ENCODE peak calls at places on chromosomes 16 and 17, in four cellular contexts. B, Y, V and J are unnamed samples.

GRCh38 chr17:45225051-45225700 is 3.5 kb downstream of the FMNL1 start:
- DNase-seq in B (no peak), V (no peak), Y (no peak), J (no peak)

GRCh38 chr16:22318690-22319358 is 21.6 kb downstream of the POLR3E start:
- DNase-seq in V (peak), B (peak), Y (no peak), J (peak)

GRCh38 chr16:57115504-57116182 is 23.3 kb downstream of the CPNE2 start:
- DNase-seq in V (no peak), Y (no peak), B (no peak), J (peak)

GRCh38 chr16:22189473-22190168 is 16.5 kb upstream of the EEF2K start:
- DNase-seq in B (peak), Y (no peak), V (no peak), J (peak)

GRCh38 chr17:7380855-7381683 is at the start of gene TNK1:
- DNase-seq in B (no peak), Y (no peak), V (peak), J (no peak)

GRCh38 chr17:5472511-5472910 is 3.7 kb upstream of the DHX33 start:
- DNase-seq in V (no peak), Y (no peak), B (no peak), J (no peak)

GRCh38 chr16:90083139-90083538 is 6.0 kb upstream of the PRDM7 start:
- DNase-seq in V (no peak), Y (no peak), B (no peak), J (no peak)

GRCh38 chr17:64628641-64629040 is 33.5 kb downstream of the SMURF2 start:
- DNase-seq in B (no peak), Y (no peak), V (no peak), J (no peak)

GRCh38 chr17:27882162-27882840 is 10.9 kb downstream of the LYRM9 start:
- DNase-seq in B (no peak), Y (no peak), V (no peak), J (no peak)

GRCh38 chr16:8720080-8720966 is 45.9 kb downstream of the ABAT start:
- DNase-seq in V (no peak), Y (no peak), B (no peak), J (no peak)

DNA sequence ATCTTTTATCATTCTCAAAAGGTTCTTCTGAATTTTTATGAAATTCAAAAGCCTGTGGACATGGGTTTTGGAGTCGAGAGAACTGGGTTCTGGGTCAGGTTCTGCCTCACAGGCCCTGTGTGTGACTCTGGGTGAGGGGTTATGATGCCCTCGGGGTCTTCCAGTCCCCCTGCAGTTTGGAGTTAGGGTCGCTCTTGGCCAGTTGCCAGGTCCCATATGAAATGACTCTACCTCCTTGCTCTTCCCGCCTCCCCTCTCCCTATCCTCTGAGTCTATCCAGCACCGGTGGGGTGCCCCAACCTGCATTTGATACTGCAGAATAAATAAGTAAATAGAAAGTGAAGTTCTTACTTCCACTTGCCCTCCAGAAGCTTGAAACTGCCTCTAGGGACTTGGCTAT is 54.1 kb downstream of the ZDHHC7 start:
- DNase-seq in B (no peak), Y (no peak), V (no peak), J (no peak)
- TF ChIP-seq FOS in B (no peak), Y (no peak), V (no peak), J (no peak)

GRCh38 chr16:84527486-84528269 is 23.2 kb upstream of the MEAK7 start:
- DNase-seq in Y (no peak), B (no peak), V (no peak), J (no peak)

GRCh38 chr16:84524346-84524920 is 20.0 kb upstream of the MEAK7 start:
- DNase-seq in Y (no peak), B (no peak), V (no peak), J (no peak)

GRCh38 chr16:84529607-84530006 is 25.1 kb upstream of the MEAK7 start:
- DNase-seq in Y (no peak), V (no peak), B (no peak), J (no peak)

GRCh38 chr16:84528317-84528716 is 23.9 kb upstream of the MEAK7 start:
- DNase-seq in Y (no peak), V (no peak), B (no peak), J (no peak)

GRCh38 chr16:84526794-84527485 is 22.5 kb upstream of the MEAK7 start:
- DNase-seq in Y (no peak), B (peak), V (no peak), J (peak)
- TF ChIP-seq FOS in Y (no peak), B (no peak), V (no peak), J (no peak)

DNA sequence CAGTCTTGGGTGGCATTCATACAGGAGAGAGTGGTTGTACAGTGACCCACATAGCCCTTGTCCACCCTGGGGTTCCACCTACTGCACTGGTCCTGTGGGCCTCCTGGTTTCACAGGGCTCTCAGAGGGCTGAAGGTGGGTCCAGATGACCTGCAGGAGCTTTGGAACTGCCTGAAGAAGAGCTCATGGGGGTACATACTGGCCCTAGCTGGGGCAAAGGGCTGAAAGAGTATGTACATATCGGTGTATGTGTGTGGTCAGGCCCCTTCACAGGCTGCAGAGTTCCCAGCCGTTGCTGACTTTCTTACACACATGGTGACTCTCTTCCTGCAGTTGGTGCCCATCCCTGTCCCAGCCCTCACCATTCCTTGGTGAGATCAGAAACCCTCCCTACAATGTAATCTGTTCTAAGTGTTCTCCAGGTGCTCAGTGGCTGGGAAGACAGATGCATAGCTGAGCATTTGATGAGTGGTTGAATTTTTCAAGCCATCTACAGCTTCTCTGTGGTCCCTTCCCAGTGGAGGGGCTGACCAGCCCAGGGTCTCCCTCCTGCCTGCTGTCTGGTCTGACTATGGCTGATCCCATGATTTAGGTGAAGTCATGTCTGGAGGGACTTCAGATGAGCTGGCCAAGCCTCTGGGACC is 2.5 kb upstream of the NFATC3 start:
- DNase-seq in Y (no peak), B (no peak), V (no peak), J (no peak)
- TF ChIP-seq FOS in Y (no peak), B (no peak), V (no peak), J (no peak)

DNA sequence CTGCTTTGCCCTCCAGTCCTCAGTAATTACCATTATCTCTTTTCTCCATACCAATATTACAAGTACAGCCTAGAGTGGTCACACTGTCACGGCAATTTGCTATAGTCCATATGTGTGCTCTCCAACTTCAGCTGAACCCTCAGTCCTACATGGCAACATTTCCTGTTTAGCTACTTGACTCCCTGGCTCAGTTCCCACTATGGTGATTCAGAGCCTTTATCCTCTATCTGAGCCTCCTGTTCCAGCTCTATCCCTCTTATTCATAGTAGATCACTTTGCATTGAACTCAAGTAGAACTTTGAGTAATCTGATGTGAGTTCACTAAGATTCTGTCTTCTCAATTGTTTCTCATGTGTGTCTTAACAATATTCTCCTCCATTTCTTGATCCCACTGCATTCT is 43.7 kb upstream of the GOSR1 start:
- DNase-seq in B (peak), Y (no peak), V (no peak), J (peak)
- TF ChIP-seq FOS in B (peak), Y (no peak), V (no peak), J (no peak)

DNA sequence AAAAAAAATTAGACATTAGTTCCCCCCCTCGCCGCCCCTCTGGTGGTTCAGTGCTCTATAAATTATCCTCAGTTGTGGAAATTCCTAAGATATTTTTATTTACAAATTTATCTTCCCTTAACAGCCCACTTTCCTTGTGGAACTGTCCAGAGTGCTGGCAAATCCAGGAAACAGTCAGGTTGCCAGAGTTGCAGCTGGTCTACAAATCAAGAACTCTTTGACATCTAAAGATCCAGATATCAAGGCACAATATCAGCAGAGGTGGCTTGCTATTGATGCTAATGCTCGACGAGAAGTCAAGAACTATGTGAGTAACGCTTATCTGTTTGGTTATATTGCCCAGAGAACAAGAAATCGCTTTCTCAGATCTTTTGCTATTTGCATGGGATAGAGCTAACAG is 2.9 kb downstream of the KPNB1 start:
- DNase-seq in Y (no peak), V (no peak), B (peak), J (peak)
- TF ChIP-seq FOS in Y (no peak), V (no peak), B (no peak), J (no peak)

DNA sequence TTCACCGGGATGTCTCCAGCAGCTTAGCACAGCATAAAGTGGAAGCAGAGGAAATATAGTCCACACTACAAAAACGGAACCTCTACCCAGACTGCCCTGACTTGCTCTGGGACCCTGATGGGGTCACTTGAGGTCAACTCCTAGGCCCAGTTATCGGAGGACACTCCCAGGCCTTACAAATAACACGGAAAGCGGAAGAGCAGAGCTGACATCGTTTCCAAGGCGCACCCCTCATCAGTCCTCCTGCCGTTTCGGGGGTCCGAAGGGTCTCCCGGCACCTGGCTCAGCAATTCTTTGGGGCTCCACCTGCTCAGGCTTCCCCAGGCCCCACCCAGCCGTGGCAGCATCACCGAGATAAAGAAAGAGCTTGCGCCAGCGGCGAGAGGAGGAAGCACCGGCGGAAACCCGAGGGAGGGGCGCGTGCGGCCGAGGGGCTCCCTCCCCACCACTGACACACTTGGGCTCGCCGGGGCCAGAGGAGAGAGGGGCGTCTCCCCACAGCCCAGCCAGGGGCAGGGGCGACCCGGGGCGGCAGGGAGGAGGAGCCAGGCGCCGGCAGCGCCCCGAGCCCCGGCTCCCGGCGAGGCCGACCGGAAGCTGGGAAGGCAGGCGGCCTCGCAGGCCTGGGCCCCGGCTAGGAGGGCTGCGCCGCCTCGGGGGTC is 727 bp downstream of the CORO7 start:
- DNase-seq in B (peak), V (peak), Y (no peak), J (no peak)
- TF ChIP-seq FOS in B (no peak), V (no peak), Y (no peak), J (no peak)

DNA sequence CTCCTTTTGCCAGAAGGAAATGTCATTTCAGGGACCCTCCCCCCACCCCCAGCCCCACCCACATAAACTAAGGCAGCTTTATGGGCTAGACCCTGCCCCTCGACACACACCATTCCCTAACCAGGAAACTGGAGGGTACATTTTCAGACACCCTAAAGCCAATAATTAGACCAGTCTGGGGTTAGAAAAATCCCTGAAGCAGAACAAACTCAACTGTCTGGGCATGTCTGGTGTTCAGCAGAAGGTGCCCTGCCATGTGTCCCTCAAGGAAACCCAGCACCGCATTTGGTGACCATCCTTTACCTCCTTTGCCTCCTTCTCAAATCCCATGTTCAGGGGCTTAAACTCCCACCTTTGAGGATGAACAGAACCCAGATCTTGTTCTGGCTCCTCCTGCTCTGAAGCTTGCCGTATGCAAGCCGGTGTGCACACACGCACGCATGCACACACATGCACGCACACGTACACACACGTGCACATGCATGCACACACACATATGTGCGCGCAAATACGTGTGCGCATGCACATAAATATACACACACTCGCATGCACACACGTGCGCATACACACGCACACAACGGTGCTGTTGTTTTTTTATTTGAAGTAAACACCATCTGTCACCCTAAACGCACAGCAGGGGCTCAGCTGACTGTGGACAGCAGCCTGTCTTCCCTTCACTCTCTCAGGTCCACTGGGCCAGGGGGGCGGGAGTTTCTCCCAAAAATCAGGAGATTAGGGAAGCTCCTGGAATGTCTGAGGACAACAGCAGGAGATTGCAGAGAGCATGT is 156.8 kb upstream of the TNRC6C start:
- DNase-seq in Y (no peak), B (no peak), V (no peak), J (no peak)
- TF ChIP-seq FOS in Y (no peak), B (no peak), V (no peak), J (no peak)

DNA sequence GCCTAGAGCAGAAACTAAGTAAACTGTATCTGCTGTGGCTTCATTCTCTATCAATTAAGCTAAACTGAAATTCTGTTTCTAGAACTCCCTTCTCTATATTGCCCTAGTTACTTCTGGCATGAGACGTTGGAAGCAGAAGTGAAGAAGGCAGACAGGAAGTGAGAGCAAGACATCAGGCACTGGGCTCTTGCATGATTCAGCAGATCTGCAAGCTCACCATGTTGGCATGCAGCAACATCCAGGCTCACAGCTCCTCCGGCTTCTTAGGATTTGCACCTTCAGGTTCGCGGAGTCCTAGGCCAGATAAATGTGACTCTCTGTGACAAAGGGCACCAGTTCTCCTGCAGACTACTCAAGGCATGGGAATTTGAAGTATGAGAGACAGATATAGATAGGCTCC is 148.3 kb downstream of the CDH8 start:
- DNase-seq in Y (peak), V (no peak), B (no peak), J (no peak)
- TF ChIP-seq FOS in Y (no peak), V (no peak), B (no peak), J (no peak)

GRCh38 chr17:42421479-42422332 is 1.4 kb downstream of the CAVIN1 start:
- DNase-seq in B (peak), Y (no peak), V (peak), J (peak)

GRCh38 chr17:42424991-42425610 is 2.0 kb upstream of the CAVIN1 start:
- DNase-seq in V (no peak), B (no peak), Y (no peak), J (peak)

GRCh38 chr17:42422412-42422957 is 571 bp downstream of the CAVIN1 start:
- DNase-seq in B (no peak), Y (no peak), V (peak), J (peak)

GRCh38 chr17:42423766-42424165 is 710 bp upstream of the CAVIN1 start:
- DNase-seq in Y (no peak), B (no peak), V (no peak), J (no peak)

DNA sequence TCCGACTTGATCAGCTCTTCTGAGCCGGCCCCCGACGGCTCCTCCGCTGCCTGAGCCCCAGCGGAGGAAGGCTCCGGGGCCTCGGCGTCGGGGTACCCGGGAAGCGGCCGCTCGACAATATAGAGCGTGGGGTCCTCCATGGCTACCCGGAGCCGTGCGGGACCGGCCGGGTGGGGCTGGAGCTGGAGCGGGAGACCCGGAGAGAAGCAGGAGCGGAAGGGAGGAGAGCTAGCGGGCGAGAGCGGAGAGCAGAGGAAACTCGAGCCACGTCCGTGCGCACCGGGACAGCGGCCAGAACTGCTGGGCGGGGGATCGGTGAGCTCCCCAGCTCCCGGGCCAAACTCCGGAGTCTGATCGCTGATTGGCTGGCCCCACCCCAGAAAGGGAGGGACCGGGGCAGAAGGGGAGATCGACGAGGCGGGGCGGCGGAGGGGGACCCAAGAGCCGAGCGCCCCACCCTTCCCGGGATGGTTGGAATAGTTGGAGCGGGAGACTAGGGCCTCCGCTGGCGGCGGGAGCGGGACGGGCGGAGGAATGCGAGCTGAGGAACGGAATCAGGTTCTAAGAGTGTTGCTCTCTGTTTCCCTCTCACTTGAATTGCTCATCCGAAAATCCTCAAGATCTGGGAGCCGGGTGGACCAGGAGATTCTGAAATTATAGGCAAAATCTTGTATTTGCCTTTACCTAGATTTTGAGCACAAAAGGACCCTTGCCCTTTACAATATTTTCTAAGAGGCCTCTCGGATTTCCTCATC is at the start of gene CAVIN1:
- DNase-seq in V (peak), B (peak), Y (no peak), J (peak)
- TF ChIP-seq FOS in V (peak), B (peak), Y (no peak), J (no peak)

DNA sequence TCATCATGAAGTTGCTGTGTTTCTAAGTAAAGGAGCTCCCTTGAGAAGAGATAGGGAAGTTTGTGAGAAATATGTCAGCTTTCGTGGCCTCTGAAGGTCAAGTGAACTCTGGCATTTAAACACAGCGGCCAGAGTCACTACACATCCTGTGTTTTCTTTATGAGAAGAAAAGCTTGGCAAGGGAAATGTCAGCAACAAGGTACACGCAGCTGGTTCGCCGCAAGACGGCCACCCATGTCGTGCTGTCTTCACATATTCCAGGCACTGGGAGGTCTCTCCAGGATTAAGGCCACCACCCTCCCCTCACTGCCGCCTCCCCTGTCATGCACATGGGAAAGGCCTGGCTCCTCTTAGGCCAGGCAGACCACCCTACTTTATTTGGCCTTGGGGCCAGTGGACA is 33.3 kb upstream of the PEMT start:
- DNase-seq in Y (no peak), V (no peak), B (no peak), J (no peak)
- TF ChIP-seq FOS in Y (no peak), V (no peak), B (no peak), J (no peak)